ENCODE peak calls at places on chromosomes 16 and 17, in four cellular contexts. One of them, this sample, is unnamed. For H3K36me3, the result is how much of the 10 kb centered on the place peaks cover.

GRCh38 chr16:6732166-6732565 is 600.5 kb upstream of the RBFOX1 start:
- DNase-seq in HepG2: no peak
- DNase-seq in GM12878: no peak
- DNase-seq in H1: no peak
- DNase-seq in this sample: no peak

GRCh38 chr17:64004903-64005733 is 7.0 kb downstream of the PRR29 start:
- DNase-seq in H1: no peak
- DNase-seq in HepG2: no peak
- DNase-seq in GM12878: no peak
- DNase-seq in this sample: no peak

GRCh38 chr17:38436386-38436785 is 8.1 kb downstream of the ARHGAP23 start:
- DNase-seq in HepG2: no peak
- DNase-seq in GM12878: no peak
- DNase-seq in H1: no peak
- DNase-seq in this sample: no peak

GRCh38 chr17:20073056-20073979 is 64.2 kb downstream of the SPECC1 start:
- DNase-seq in GM12878: no peak
- DNase-seq in HepG2: no peak
- DNase-seq in H1: no peak
- DNase-seq in this sample: no peak

GRCh38 chr17:65394811-65395472 is 166.5 kb downstream of the AXIN2 start:
- DNase-seq in HepG2: no peak
- DNase-seq in GM12878: no peak
- DNase-seq in H1: no peak
- DNase-seq in this sample: no peak

GRCh38 chr17:63512896-63513644 is 10.1 kb upstream of the KCNH6 start:
- DNase-seq in HepG2: no peak
- DNase-seq in H1: no peak
- DNase-seq in GM12878: no peak
- DNase-seq in this sample: no peak

GRCh38 chr17:42704495-42705494 is 22.5 kb downstream of the CNTNAP1 start:
- DNase-seq in HepG2: no peak
- DNase-seq in GM12878: peak
- DNase-seq in H1: no peak
- DNase-seq in this sample: no peak

GRCh38 chr16:11848842-11849241 is 2.5 kb downstream of the RSL1D1 start:
- DNase-seq in H1: no peak
- DNase-seq in HepG2: no peak
- DNase-seq in GM12878: no peak
- DNase-seq in this sample: no peak

GRCh38 chr16:86497551-86498021 is 12.7 kb upstream of the FOXF1 start:
- DNase-seq in H1: no peak
- DNase-seq in GM12878: no peak
- DNase-seq in HepG2: no peak
- DNase-seq in this sample: no peak

GRCh38 chr16:14539631-14540030 is 90.4 kb downstream of the PARN start:
- DNase-seq in HepG2: no peak
- DNase-seq in GM12878: no peak
- DNase-seq in H1: no peak
- DNase-seq in this sample: no peak

GRCh38 chr17:80034977-80035686 is 540 bp downstream of the TBC1D16 start:
- DNase-seq in HepG2: no peak
- DNase-seq in H1: no peak
- DNase-seq in GM12878: no peak
- DNase-seq in this sample: no peak

GRCh38 chr16:81889896-81890634 is 111.0 kb downstream of the PLCG2 start:
- DNase-seq in HepG2: peak
- DNase-seq in H1: peak
- DNase-seq in GM12878: no peak
- DNase-seq in this sample: peak

GRCh38 chr16:68257251-68257905 is 6.9 kb upstream of the SLC7A6 start:
- DNase-seq in HepG2: no peak
- DNase-seq in GM12878: no peak
- DNase-seq in H1: no peak
- DNase-seq in this sample: no peak

GRCh38 chr16:84479716-84480450 is 24.6 kb downstream of the MEAK7 start:
- DNase-seq in H1: no peak
- DNase-seq in HepG2: no peak
- DNase-seq in GM12878: no peak
- DNase-seq in this sample: no peak

GRCh38 chr17:61321344-61321743 is 78.3 kb upstream of the TBX2 start:
- DNase-seq in H1: no peak
- DNase-seq in GM12878: no peak
- DNase-seq in HepG2: no peak
- DNase-seq in this sample: no peak

GRCh38 chr17:59513934-59514841 is 51.2 kb upstream of the DHX40 start:
- DNase-seq in HepG2: peak
- DNase-seq in H1: no peak
- DNase-seq in GM12878: no peak
- DNase-seq in this sample: peak

GRCh38 chr17:73646409-73647305 is 2.4 kb upstream of the SDK2 start:
- DNase-seq in HepG2: peak
- DNase-seq in H1: no peak
- DNase-seq in GM12878: no peak
- DNase-seq in this sample: no peak

GRCh38 chr17:82709676-82710498 is 6.6 kb upstream of the FN3KRP start:
- DNase-seq in HepG2: no peak
- DNase-seq in GM12878: no peak
- DNase-seq in H1: no peak
- DNase-seq in this sample: no peak

GRCh38 chr17:66488874-66489273 is 186.5 kb downstream of the PRKCA start:
- DNase-seq in HepG2: no peak
- DNase-seq in GM12878: no peak
- DNase-seq in H1: no peak
- DNase-seq in this sample: no peak

GRCh38 chr17:79065105-79065670 is 9.4 kb upstream of the ENGASE start:
- DNase-seq in H1: no peak
- DNase-seq in GM12878: no peak
- DNase-seq in HepG2: peak
- DNase-seq in this sample: peak

GRCh38 chr16:66510711-66511614 is 39.0 kb downstream of the TK2 start:
- DNase-seq in GM12878: no peak
- DNase-seq in H1: no peak
- DNase-seq in HepG2: no peak
- DNase-seq in this sample: no peak

GRCh38 chr17:20944014-20944905 is 98.6 kb downstream of the USP22 start:
- DNase-seq in HepG2: peak
- DNase-seq in GM12878: no peak
- DNase-seq in H1: no peak
- DNase-seq in this sample: peak

GRCh38 chr16:27366687-27367462 is 35.1 kb upstream of the IL21R start:
- DNase-seq in H1: no peak
- DNase-seq in HepG2: no peak
- DNase-seq in GM12878: no peak
- DNase-seq in this sample: no peak

GRCh38 chr16:3020247-3020603 is at the start of gene TNFRSF12A:
- DNase-seq in H1: no peak
- DNase-seq in GM12878: no peak
- DNase-seq in HepG2: peak
- DNase-seq in this sample: peak

GRCh38 chr17:42519546-42520444 is 16.2 kb upstream of the NAGLU start:
- DNase-seq in H1: peak
- DNase-seq in GM12878: no peak
- DNase-seq in HepG2: peak
- DNase-seq in this sample: peak

GRCh38 chr17:44171931-44172455 is 1.5 kb downstream of the ASB16 start:
- DNase-seq in GM12878: no peak
- DNase-seq in HepG2: no peak
- DNase-seq in H1: no peak
- DNase-seq in this sample: no peak

GRCh38 chr17:44174427-44174826 is 3.9 kb downstream of the ASB16 start:
- DNase-seq in GM12878: no peak
- DNase-seq in H1: no peak
- DNase-seq in HepG2: no peak
- DNase-seq in this sample: no peak

GRCh38 chr17:44167181-44167861 is 3.2 kb upstream of the ASB16 start:
- DNase-seq in H1: no peak
- DNase-seq in HepG2: no peak
- DNase-seq in GM12878: no peak
- DNase-seq in this sample: no peak

GRCh38 chr17:44170135-44170498 is 387 bp upstream of the ASB16 start:
- DNase-seq in H1: no peak
- DNase-seq in HepG2: no peak
- DNase-seq in GM12878: no peak
- DNase-seq in this sample: no peak

GRCh38 chr17:44170499-44171201 is at the start of gene ASB16:
- DNase-seq in HepG2: no peak
- DNase-seq in H1: no peak
- DNase-seq in GM12878: no peak
- DNase-seq in this sample: no peak
- H3K4me3 ChIP-seq in HepG2: peak
- H3K4me3 ChIP-seq in H1: peak
- H3K4me3 ChIP-seq in GM12878: no peak
- H3K4me3 ChIP-seq in this sample: no peak

GRCh38 chr16:10552998-10553491 is 27.4 kb downstream of the EMP2 start:
- DNase-seq in HepG2: no peak
- DNase-seq in GM12878: peak
- DNase-seq in H1: no peak
- DNase-seq in this sample: no peak
- TF ChIP-seq SUZ12 in HepG2: no peak
- TF ChIP-seq SUZ12 in GM12878: no peak
- TF ChIP-seq SUZ12 in H1: no peak
- TF ChIP-seq SUZ12 in this sample: no peak

DNA sequence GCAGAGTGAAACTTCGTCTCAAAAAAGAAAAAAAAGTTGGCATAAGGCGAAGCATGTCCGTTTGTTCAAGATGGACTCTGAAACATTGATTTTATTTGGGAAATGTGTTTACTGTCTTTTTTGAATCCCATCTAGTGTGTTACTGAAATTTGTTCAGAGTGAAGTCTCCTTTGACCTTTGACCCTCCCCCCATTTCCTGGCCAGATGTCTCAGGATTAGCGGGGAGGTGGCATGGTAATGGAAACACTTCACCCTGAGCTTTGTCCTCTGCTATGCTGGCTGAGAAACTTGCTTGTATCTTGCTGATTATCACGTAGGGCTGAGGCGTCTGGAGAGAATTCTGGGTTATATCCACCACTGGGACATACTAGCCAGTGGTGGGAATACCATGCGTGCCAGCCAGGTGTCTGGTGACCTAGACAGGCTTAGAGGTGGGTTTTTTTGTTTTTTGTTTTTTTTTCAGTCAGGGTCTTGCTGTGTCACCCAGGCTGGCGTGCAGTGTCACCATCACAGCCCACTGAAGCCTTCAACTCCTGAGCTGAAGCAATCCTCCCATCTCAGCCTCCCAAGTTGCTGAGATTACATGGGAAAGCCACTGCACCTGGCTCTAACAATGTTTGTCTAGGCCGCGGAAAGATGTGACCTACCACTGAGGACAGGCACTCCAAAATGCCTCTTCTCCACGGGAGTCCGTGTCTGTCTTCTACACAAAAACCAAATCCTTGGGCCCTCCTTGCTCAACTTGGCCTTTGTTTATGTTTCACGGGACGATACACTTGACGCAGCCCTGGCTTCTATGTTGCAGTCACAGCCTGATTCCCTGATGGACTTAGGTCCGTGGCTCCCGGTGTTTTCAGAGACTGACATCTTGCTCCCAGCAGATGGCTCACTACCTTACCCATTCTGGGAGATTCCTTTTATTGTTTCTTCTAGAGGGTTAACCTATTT is 6.6 kb upstream of the GALK1 start:
- DNase-seq in HepG2: peak
- DNase-seq in GM12878: no peak
- DNase-seq in H1: no peak
- DNase-seq in this sample: no peak
- H3K36me3 ChIP-seq in HepG2: under half
- H3K36me3 ChIP-seq in GM12878: under half
- H3K36me3 ChIP-seq in H1: under half
- H3K36me3 ChIP-seq in this sample: under half

DNA sequence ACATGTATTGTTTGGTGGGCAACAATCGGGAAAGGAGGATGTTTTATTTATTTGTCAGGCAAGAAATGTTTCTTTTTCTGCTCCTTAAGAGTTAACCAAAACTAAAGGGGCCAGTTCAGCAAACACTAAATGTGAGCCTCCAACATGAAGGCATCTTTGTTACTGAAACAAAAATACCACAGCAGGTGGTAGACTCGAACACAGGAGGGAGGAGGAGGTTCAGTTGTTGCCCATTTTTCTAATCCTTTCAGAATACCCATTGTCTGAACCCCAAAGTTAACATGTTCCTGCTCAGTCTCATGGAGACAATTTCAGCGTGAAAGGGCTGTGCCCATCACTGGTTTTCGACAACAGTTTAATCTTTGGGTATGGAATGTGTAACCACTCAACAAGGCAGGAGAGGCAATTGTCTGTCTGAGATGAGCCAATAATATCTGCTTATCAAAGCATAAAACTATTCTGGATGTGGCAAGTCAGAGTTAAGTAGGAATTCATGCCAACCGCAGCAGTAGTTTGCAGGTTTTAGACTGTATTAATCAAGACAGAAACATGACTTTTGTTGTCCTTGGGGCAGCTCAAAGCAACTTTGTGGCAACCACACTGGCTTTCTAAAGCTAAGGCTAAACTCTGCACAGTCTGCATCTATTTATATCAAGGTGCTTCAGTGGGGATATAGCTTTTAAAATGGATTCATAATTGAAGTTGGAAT is 211.7 kb downstream of the FTO start:
- DNase-seq in HepG2: no peak
- DNase-seq in GM12878: no peak
- DNase-seq in H1: no peak
- DNase-seq in this sample: no peak
- H3K4me3 ChIP-seq in HepG2: no peak
- H3K4me3 ChIP-seq in GM12878: no peak
- H3K4me3 ChIP-seq in H1: no peak
- H3K4me3 ChIP-seq in this sample: no peak

GRCh38 chr17:56144205-56144604 is 9.1 kb upstream of the ANKFN1 start:
- DNase-seq in HepG2: no peak
- DNase-seq in GM12878: no peak
- DNase-seq in H1: no peak
- DNase-seq in this sample: no peak
- TF ChIP-seq SUZ12 in HepG2: no peak
- TF ChIP-seq SUZ12 in GM12878: no peak
- TF ChIP-seq SUZ12 in H1: no peak
- TF ChIP-seq SUZ12 in this sample: no peak

GRCh38 chr16:23482778-23483177 is 27.5 kb downstream of the GGA2 start:
- DNase-seq in GM12878: no peak
- DNase-seq in HepG2: no peak
- DNase-seq in H1: no peak
- DNase-seq in this sample: no peak

GRCh38 chr16:23478566-23478965 is 25.6 kb upstream of the COG7 start:
- DNase-seq in GM12878: no peak
- DNase-seq in H1: no peak
- DNase-seq in HepG2: no peak
- DNase-seq in this sample: no peak

GRCh38 chr16:23484501-23485256 is 25.6 kb downstream of the GGA2 start:
- DNase-seq in H1: no peak
- DNase-seq in GM12878: no peak
- DNase-seq in HepG2: no peak
- DNase-seq in this sample: no peak

GRCh38 chr16:23476289-23476688 is 23.3 kb upstream of the COG7 start:
- DNase-seq in HepG2: no peak
- DNase-seq in GM12878: no peak
- DNase-seq in H1: no peak
- DNase-seq in this sample: no peak

GRCh38 chr16:23479138-23479537 is 26.1 kb upstream of the COG7 start:
- DNase-seq in HepG2: no peak
- DNase-seq in GM12878: no peak
- DNase-seq in H1: no peak
- DNase-seq in this sample: no peak
- H3K36me3 ChIP-seq in HepG2: half or more
- H3K36me3 ChIP-seq in GM12878: under half
- H3K36me3 ChIP-seq in H1: half or more
- H3K36me3 ChIP-seq in this sample: half or more